ENCODE peak calls at places on chromosomes 7 and 10, in nine cellular contexts. One of them, this sample, is unnamed.
A peak's percentile ranks its signal among the peaks of the same experiment; 100 is the strongest.

GRCh38 chr7:31858051-31858450 is 171.0 kb downstream of the PPP1R17 start:
- DNase-seq in activated T-cell treated with anti-CD3 and anti-CD28 coated beads, Interleukin-2, amount 50 U/mL, for 72 hours: no peak
- DNase-seq in GM03348: no peak
- DNase-seq in nephron progenitor cell: no peak
- DNase-seq in MM.1S: no peak
- DNase-seq in bronchial epithelial cell: no peak
- DNase-seq in activated naive CD4-positive, alpha-beta T cell treated with Interleukin-2 at 50 U/mL for 16 hours: no peak
- DNase-seq in naive thymus-derived CD4-positive, alpha-beta T cell: no peak
- DNase-seq in AG08396: no peak
- DNase-seq in this sample: no peak

GRCh38 chr7:83541187-83541960 is 107.6 kb downstream of the SEMA3E start:
- DNase-seq in naive thymus-derived CD4-positive, alpha-beta T cell: no peak
- DNase-seq in GM03348: no peak
- DNase-seq in MM.1S: no peak
- DNase-seq in AG08396: no peak
- DNase-seq in bronchial epithelial cell: no peak
- DNase-seq in activated naive CD4-positive, alpha-beta T cell treated with Interleukin-2 at 50 U/mL for 16 hours: no peak
- DNase-seq in activated T-cell treated with anti-CD3 and anti-CD28 coated beads, Interleukin-2, amount 50 U/mL, for 72 hours: no peak
- DNase-seq in nephron progenitor cell: no peak
- DNase-seq in this sample: no peak

GRCh38 chr10:58967551-58968418 is 208.7 kb upstream of the PHYHIPL start:
- DNase-seq in GM03348: peak; percentile 23
- DNase-seq in naive thymus-derived CD4-positive, alpha-beta T cell: no peak
- DNase-seq in MM.1S: no peak
- DNase-seq in bronchial epithelial cell: peak; percentile 18
- DNase-seq in activated naive CD4-positive, alpha-beta T cell treated with Interleukin-2 at 50 U/mL for 16 hours: no peak
- DNase-seq in AG08396: no peak
- DNase-seq in nephron progenitor cell: peak; percentile 74
- DNase-seq in activated T-cell treated with anti-CD3 and anti-CD28 coated beads, Interleukin-2, amount 50 U/mL, for 72 hours: no peak
- DNase-seq in this sample: no peak

GRCh38 chr7:66138994-66139752 is 24.5 kb downstream of the CRCP start:
- DNase-seq in activated T-cell treated with anti-CD3 and anti-CD28 coated beads, Interleukin-2, amount 50 U/mL, for 72 hours: no peak
- DNase-seq in nephron progenitor cell: no peak
- DNase-seq in activated naive CD4-positive, alpha-beta T cell treated with Interleukin-2 at 50 U/mL for 16 hours: no peak
- DNase-seq in bronchial epithelial cell: no peak
- DNase-seq in AG08396: no peak
- DNase-seq in naive thymus-derived CD4-positive, alpha-beta T cell: no peak
- DNase-seq in MM.1S: no peak
- DNase-seq in GM03348: no peak
- DNase-seq in this sample: no peak

GRCh38 chr7:30379741-30380140 is 95.3 kb downstream of the ZNRF2 start:
- DNase-seq in AG08396: no peak
- DNase-seq in activated naive CD4-positive, alpha-beta T cell treated with Interleukin-2 at 50 U/mL for 16 hours: no peak
- DNase-seq in bronchial epithelial cell: no peak
- DNase-seq in GM03348: no peak
- DNase-seq in nephron progenitor cell: no peak
- DNase-seq in activated T-cell treated with anti-CD3 and anti-CD28 coated beads, Interleukin-2, amount 50 U/mL, for 72 hours: no peak
- DNase-seq in MM.1S: no peak
- DNase-seq in naive thymus-derived CD4-positive, alpha-beta T cell: no peak
- DNase-seq in this sample: no peak

GRCh38 chr10:50593523-50593922 is 30.2 kb downstream of the SGMS1 start:
- DNase-seq in AG08396: no peak
- DNase-seq in GM03348: no peak
- DNase-seq in activated naive CD4-positive, alpha-beta T cell treated with Interleukin-2 at 50 U/mL for 16 hours: no peak
- DNase-seq in activated T-cell treated with anti-CD3 and anti-CD28 coated beads, Interleukin-2, amount 50 U/mL, for 72 hours: no peak
- DNase-seq in bronchial epithelial cell: no peak
- DNase-seq in naive thymus-derived CD4-positive, alpha-beta T cell: no peak
- DNase-seq in MM.1S: no peak
- DNase-seq in nephron progenitor cell: no peak
- DNase-seq in this sample: no peak

GRCh38 chr10:113947138-113948011 is 92.9 kb downstream of the NHLRC2 start:
- DNase-seq in naive thymus-derived CD4-positive, alpha-beta T cell: no peak
- DNase-seq in activated naive CD4-positive, alpha-beta T cell treated with Interleukin-2 at 50 U/mL for 16 hours: no peak
- DNase-seq in MM.1S: peak; percentile 19
- DNase-seq in bronchial epithelial cell: no peak
- DNase-seq in nephron progenitor cell: peak; percentile 33
- DNase-seq in GM03348: no peak
- DNase-seq in activated T-cell treated with anti-CD3 and anti-CD28 coated beads, Interleukin-2, amount 50 U/mL, for 72 hours: no peak
- DNase-seq in AG08396: no peak
- DNase-seq in this sample: no peak

GRCh38 chr7:120554960-120555571 is 282.1 kb downstream of the KCND2 start:
- DNase-seq in GM03348: peak; percentile 68
- DNase-seq in AG08396: peak; percentile 15
- DNase-seq in naive thymus-derived CD4-positive, alpha-beta T cell: no peak
- DNase-seq in bronchial epithelial cell: peak; percentile 59
- DNase-seq in activated naive CD4-positive, alpha-beta T cell treated with Interleukin-2 at 50 U/mL for 16 hours: no peak
- DNase-seq in nephron progenitor cell: peak; percentile 51
- DNase-seq in MM.1S: peak; percentile 73
- DNase-seq in activated T-cell treated with anti-CD3 and anti-CD28 coated beads, Interleukin-2, amount 50 U/mL, for 72 hours: peak; percentile 2
- DNase-seq in this sample: no peak

GRCh38 chr7:112420236-112420945 is 29.9 kb upstream of the IFRD1 start:
- DNase-seq in AG08396: peak; percentile 26
- DNase-seq in MM.1S: no peak
- DNase-seq in nephron progenitor cell: no peak
- DNase-seq in GM03348: peak; percentile 53
- DNase-seq in activated T-cell treated with anti-CD3 and anti-CD28 coated beads, Interleukin-2, amount 50 U/mL, for 72 hours: no peak
- DNase-seq in bronchial epithelial cell: peak; percentile 78
- DNase-seq in activated naive CD4-positive, alpha-beta T cell treated with Interleukin-2 at 50 U/mL for 16 hours: no peak
- DNase-seq in naive thymus-derived CD4-positive, alpha-beta T cell: no peak
- DNase-seq in this sample: no peak

GRCh38 chr10:6650580-6650979 is 70.5 kb upstream of the PRKCQ start:
- DNase-seq in MM.1S: no peak
- DNase-seq in naive thymus-derived CD4-positive, alpha-beta T cell: no peak
- DNase-seq in GM03348: no peak
- DNase-seq in AG08396: no peak
- DNase-seq in bronchial epithelial cell: no peak
- DNase-seq in activated naive CD4-positive, alpha-beta T cell treated with Interleukin-2 at 50 U/mL for 16 hours: peak; percentile 45
- DNase-seq in nephron progenitor cell: no peak
- DNase-seq in activated T-cell treated with anti-CD3 and anti-CD28 coated beads, Interleukin-2, amount 50 U/mL, for 72 hours: no peak
- DNase-seq in this sample: no peak

GRCh38 chr7:29442146-29442545 is 121.5 kb upstream of the PRR15 start:
- DNase-seq in MM.1S: no peak
- DNase-seq in naive thymus-derived CD4-positive, alpha-beta T cell: no peak
- DNase-seq in activated naive CD4-positive, alpha-beta T cell treated with Interleukin-2 at 50 U/mL for 16 hours: no peak
- DNase-seq in GM03348: peak; percentile 20
- DNase-seq in bronchial epithelial cell: peak; percentile 78
- DNase-seq in nephron progenitor cell: no peak
- DNase-seq in AG08396: no peak
- DNase-seq in activated T-cell treated with anti-CD3 and anti-CD28 coated beads, Interleukin-2, amount 50 U/mL, for 72 hours: no peak
- DNase-seq in this sample: no peak

GRCh38 chr10:123156091-123156490 is 1.9 kb downstream of the BUB3 start:
- DNase-seq in nephron progenitor cell: no peak
- DNase-seq in AG08396: peak; percentile 15
- DNase-seq in activated naive CD4-positive, alpha-beta T cell treated with Interleukin-2 at 50 U/mL for 16 hours: no peak
- DNase-seq in naive thymus-derived CD4-positive, alpha-beta T cell: no peak
- DNase-seq in bronchial epithelial cell: peak; percentile 69
- DNase-seq in MM.1S: no peak
- DNase-seq in GM03348: no peak
- DNase-seq in activated T-cell treated with anti-CD3 and anti-CD28 coated beads, Interleukin-2, amount 50 U/mL, for 72 hours: no peak
- DNase-seq in this sample: no peak

GRCh38 chr10:28077889-28078288 is 79.0 kb upstream of the ODAD2 start:
- DNase-seq in bronchial epithelial cell: peak; percentile 39
- DNase-seq in naive thymus-derived CD4-positive, alpha-beta T cell: no peak
- DNase-seq in AG08396: no peak
- DNase-seq in GM03348: peak; percentile 37
- DNase-seq in activated naive CD4-positive, alpha-beta T cell treated with Interleukin-2 at 50 U/mL for 16 hours: no peak
- DNase-seq in MM.1S: no peak
- DNase-seq in activated T-cell treated with anti-CD3 and anti-CD28 coated beads, Interleukin-2, amount 50 U/mL, for 72 hours: no peak
- DNase-seq in nephron progenitor cell: no peak
- DNase-seq in this sample: no peak

GRCh38 chr7:96236198-96237039 is 85.5 kb downstream of the SLC25A13 start:
- DNase-seq in MM.1S: no peak
- DNase-seq in GM03348: peak; percentile 23
- DNase-seq in naive thymus-derived CD4-positive, alpha-beta T cell: no peak
- DNase-seq in activated naive CD4-positive, alpha-beta T cell treated with Interleukin-2 at 50 U/mL for 16 hours: no peak
- DNase-seq in activated T-cell treated with anti-CD3 and anti-CD28 coated beads, Interleukin-2, amount 50 U/mL, for 72 hours: no peak
- DNase-seq in nephron progenitor cell: no peak
- DNase-seq in AG08396: peak; percentile 61
- DNase-seq in bronchial epithelial cell: peak; percentile 76
- DNase-seq in this sample: no peak

GRCh38 chr7:105353752-105354328 is 34.9 kb downstream of the SRPK2 start:
- DNase-seq in bronchial epithelial cell: no peak
- DNase-seq in nephron progenitor cell: no peak
- DNase-seq in GM03348: peak; percentile 71
- DNase-seq in MM.1S: no peak
- DNase-seq in AG08396: no peak
- DNase-seq in activated naive CD4-positive, alpha-beta T cell treated with Interleukin-2 at 50 U/mL for 16 hours: no peak
- DNase-seq in activated T-cell treated with anti-CD3 and anti-CD28 coated beads, Interleukin-2, amount 50 U/mL, for 72 hours: no peak
- DNase-seq in naive thymus-derived CD4-positive, alpha-beta T cell: no peak
- DNase-seq in this sample: no peak

GRCh38 chr10:48340734-48341133 is 34.3 kb downstream of the MAPK8 start:
- DNase-seq in AG08396: no peak
- DNase-seq in nephron progenitor cell: no peak
- DNase-seq in bronchial epithelial cell: no peak
- DNase-seq in MM.1S: no peak
- DNase-seq in GM03348: no peak
- DNase-seq in naive thymus-derived CD4-positive, alpha-beta T cell: no peak
- DNase-seq in activated T-cell treated with anti-CD3 and anti-CD28 coated beads, Interleukin-2, amount 50 U/mL, for 72 hours: no peak
- DNase-seq in activated naive CD4-positive, alpha-beta T cell treated with Interleukin-2 at 50 U/mL for 16 hours: no peak
- DNase-seq in this sample: no peak

GRCh38 chr7:112080441-112080840 is 125.8 kb downstream of the DOCK4 start:
- DNase-seq in nephron progenitor cell: no peak
- DNase-seq in naive thymus-derived CD4-positive, alpha-beta T cell: no peak
- DNase-seq in activated T-cell treated with anti-CD3 and anti-CD28 coated beads, Interleukin-2, amount 50 U/mL, for 72 hours: no peak
- DNase-seq in activated naive CD4-positive, alpha-beta T cell treated with Interleukin-2 at 50 U/mL for 16 hours: no peak
- DNase-seq in AG08396: peak; percentile 49
- DNase-seq in MM.1S: peak; percentile 75
- DNase-seq in GM03348: peak; percentile 46
- DNase-seq in bronchial epithelial cell: peak; percentile 97
- DNase-seq in this sample: no peak

GRCh38 chr10:126913316-126913715 is 8.1 kb downstream of the DOCK1 start:
- DNase-seq in nephron progenitor cell: no peak
- DNase-seq in naive thymus-derived CD4-positive, alpha-beta T cell: no peak
- DNase-seq in MM.1S: no peak
- DNase-seq in activated T-cell treated with anti-CD3 and anti-CD28 coated beads, Interleukin-2, amount 50 U/mL, for 72 hours: no peak
- DNase-seq in AG08396: no peak
- DNase-seq in activated naive CD4-positive, alpha-beta T cell treated with Interleukin-2 at 50 U/mL for 16 hours: no peak
- DNase-seq in GM03348: no peak
- DNase-seq in bronchial epithelial cell: no peak
- DNase-seq in this sample: no peak

GRCh38 chr7:41544241-41544640 is 158.6 kb downstream of the INHBA start:
- DNase-seq in bronchial epithelial cell: no peak
- DNase-seq in nephron progenitor cell: no peak
- DNase-seq in naive thymus-derived CD4-positive, alpha-beta T cell: no peak
- DNase-seq in GM03348: no peak
- DNase-seq in AG08396: no peak
- DNase-seq in activated T-cell treated with anti-CD3 and anti-CD28 coated beads, Interleukin-2, amount 50 U/mL, for 72 hours: no peak
- DNase-seq in MM.1S: no peak
- DNase-seq in activated naive CD4-positive, alpha-beta T cell treated with Interleukin-2 at 50 U/mL for 16 hours: no peak
- DNase-seq in this sample: no peak

GRCh38 chr7:2512179-2512644 is 7.4 kb upstream of the LFNG start:
- DNase-seq in activated T-cell treated with anti-CD3 and anti-CD28 coated beads, Interleukin-2, amount 50 U/mL, for 72 hours: peak; percentile 48
- DNase-seq in AG08396: peak; percentile 58
- DNase-seq in naive thymus-derived CD4-positive, alpha-beta T cell: no peak
- DNase-seq in bronchial epithelial cell: no peak
- DNase-seq in nephron progenitor cell: no peak
- DNase-seq in GM03348: peak; percentile 76
- DNase-seq in MM.1S: no peak
- DNase-seq in activated naive CD4-positive, alpha-beta T cell treated with Interleukin-2 at 50 U/mL for 16 hours: peak; percentile 27
- DNase-seq in this sample: peak; percentile 75

GRCh38 chr7:20348408-20348807 is 17.7 kb downstream of the ITGB8 start:
- DNase-seq in MM.1S: no peak
- DNase-seq in AG08396: no peak
- DNase-seq in activated naive CD4-positive, alpha-beta T cell treated with Interleukin-2 at 50 U/mL for 16 hours: no peak
- DNase-seq in activated T-cell treated with anti-CD3 and anti-CD28 coated beads, Interleukin-2, amount 50 U/mL, for 72 hours: no peak
- DNase-seq in GM03348: no peak
- DNase-seq in nephron progenitor cell: no peak
- DNase-seq in bronchial epithelial cell: no peak
- DNase-seq in naive thymus-derived CD4-positive, alpha-beta T cell: no peak
- DNase-seq in this sample: no peak